ENCODE peak calls at places on chromosomes 11 and 22, in five cellular contexts. E is astrocyte of the spinal cord, Y is right atrium auricular region, P is choroid plexus epithelial cell, X is kidney epithelial cell. S is an unnamed sample.
A peak's percentile ranks its signal among the peaks of the same experiment; 100 is the strongest.

GRCh38 chr22:25366408-25366807 is 147.0 kb downstream of the CRYBB2 start:
- DNase-seq in E (no peak), Y (no peak), P (no peak), X (no peak), S (no peak)

GRCh38 chr11:92225563-92226308 is 1.1 kb downstream of the FAT3 start:
- DNase-seq in E (peak; percentile 26), Y (no peak), P (no peak), X (no peak), S (no peak)

GRCh38 chr11:14916403-14916802 is 24.4 kb upstream of the CYP2R1 start:
- DNase-seq in E (no peak), Y (no peak), P (no peak), X (no peak), S (no peak)

GRCh38 chr11:78731008-78731407 is 156.3 kb upstream of the NARS2 start:
- DNase-seq in E (no peak), Y (no peak), P (peak; percentile 35), X (no peak), S (no peak)

GRCh38 chr22:38097557-38098409 is 12.7 kb downstream of the BAIAP2L2 start:
- DNase-seq in E (no peak), Y (no peak), P (peak; percentile 54), X (no peak), S (no peak)

GRCh38 chr11:115695677-115696451 is 191.6 kb upstream of the CADM1 start:
- DNase-seq in E (no peak), Y (no peak), P (no peak), X (no peak), S (no peak)

GRCh38 chr11:45741582-45741981 is 63.4 kb upstream of the SLC35C1 start:
- DNase-seq in E (no peak), Y (no peak), P (no peak), X (no peak), S (no peak)

GRCh38 chr22:40270031-40270430 is 76.3 kb upstream of the ADSL start:
- DNase-seq in E (no peak), Y (no peak), P (no peak), X (no peak), S (no peak)

GRCh38 chr11:95325777-95326258 is 94.8 kb upstream of the SESN3 start:
- DNase-seq in E (no peak), Y (no peak), P (no peak), X (no peak), S (no peak)

GRCh38 chr11:95788921-95789505 is 569 bp downstream of the FAM76B start:
- DNase-seq in E (peak; percentile 46), Y (no peak), P (peak; percentile 54), X (no peak), S (no peak)

GRCh38 chr11:109046284-109046992 is 375.6 kb upstream of the C11orf87 start:
- DNase-seq in E (no peak), Y (no peak), P (no peak), X (no peak), S (no peak)

GRCh38 chr22:42725606-42726355 is 5.1 kb upstream of the A4GALT start:
- DNase-seq in E (no peak), Y (no peak), P (peak; percentile 48), X (no peak), S (no peak)

GRCh38 chr22:33380789-33381530 is 322.8 kb upstream of the SYN3 start:
- DNase-seq in E (peak; percentile 74), Y (no peak), P (peak; percentile 92), X (peak; percentile 42), S (peak; percentile 82)

GRCh38 chr11:72224587-72225410 is at the start of gene INPPL1:
- DNase-seq in E (peak; percentile 31), Y (peak; percentile 58), P (peak; percentile 54), X (no peak), S (no peak)

GRCh38 chr11:12411395-12411794 is 34.0 kb downstream of the PARVA start:
- DNase-seq in E (no peak), Y (no peak), P (no peak), X (no peak), S (no peak)

GRCh38 chr11:28838741-28839140 is 730.6 kb downstream of the METTL15 start:
- DNase-seq in E (peak; percentile 35), Y (no peak), P (peak; percentile 67), X (no peak), S (no peak)

GRCh38 chr22:22558071-22558971 is 744 bp downstream of the PRAME start:
- DNase-seq in E (no peak), Y (no peak), P (no peak), X (no peak), S (no peak)

GRCh38 chr11:113584371-113584770 is 109.2 kb upstream of the DRD2 start:
- DNase-seq in E (no peak), Y (no peak), P (no peak), X (no peak), S (no peak)

GRCh38 chr22:23196165-23196564 is 15.9 kb downstream of the BCR start:
- DNase-seq in E (no peak), Y (no peak), P (no peak), X (no peak), S (no peak)

GRCh38 chr22:23150762-23151161 is 5.5 kb downstream of the RAB36 start:
- DNase-seq in E (no peak), Y (no peak), P (no peak), X (no peak), S (no peak)

GRCh38 chr22:19567383-19568009 is 43.3 kb upstream of the CLDN5 start:
- DNase-seq in E (no peak), Y (no peak), P (no peak), X (no peak), S (no peak)

GRCh38 chr11:96817488-96817887 is 427.7 kb downstream of the JRKL start:
- DNase-seq in E (peak; percentile 0), Y (no peak), P (no peak), X (no peak), S (no peak)

GRCh38 chr11:62266558-62266957 is 3.4 kb upstream of the SCGB2A2 start:
- DNase-seq in E (no peak), Y (no peak), P (peak; percentile 3), X (no peak), S (no peak)

GRCh38 chr22:47540011-47540410 is 777.6 kb downstream of the TBC1D22A start:
- DNase-seq in E (no peak), Y (no peak), P (no peak), X (no peak), S (no peak)

GRCh38 chr11:113162590-113162961 is 151.8 kb upstream of the TTC12 start:
- DNase-seq in E (peak; percentile 20), Y (peak; percentile 80), P (peak; percentile 55), X (no peak), S (no peak)

GRCh38 chr11:15800121-15800800 is 556.1 kb downstream of the SOX6 start:
- DNase-seq in E (peak; percentile 94), Y (peak; percentile 64), P (peak; percentile 85), X (no peak), S (peak; percentile 64)

GRCh38 chr11:48019230-48019584 is 38.8 kb downstream of the PTPRJ start:
- DNase-seq in E (no peak), Y (no peak), P (no peak), X (no peak), S (no peak)

GRCh38 chr11:17932472-17932871 is 80.4 kb downstream of the SERGEF start:
- DNase-seq in E (no peak), Y (no peak), P (no peak), X (no peak), S (no peak)
- TF ChIP-seq CTCF in E (peak; percentile 8), Y (no peak), P (peak; percentile 33), X (peak; percentile 12), S (no peak)

GRCh38 chr11:122210378-122210995 is 94.5 kb upstream of the BLID start:
- DNase-seq in E (no peak), Y (no peak), P (no peak), X (no peak), S (no peak)

GRCh38 chr11:122207505-122207904 is 91.5 kb upstream of the BLID start:
- DNase-seq in E (peak; percentile 91), Y (no peak), P (peak; percentile 95), X (no peak), S (no peak)

GRCh38 chr11:122213111-122213510 is 97.1 kb upstream of the BLID start:
- DNase-seq in E (no peak), Y (no peak), P (no peak), X (no peak), S (no peak)

GRCh38 chr11:122207921-122208764 is 92.1 kb upstream of the BLID start:
- DNase-seq in E (no peak), Y (no peak), P (peak; percentile 93), X (no peak), S (peak; percentile 87)

GRCh38 chr11:122209619-122210377 is 93.8 kb upstream of the BLID start:
- DNase-seq in E (peak; percentile 89), Y (peak; percentile 90), P (peak; percentile 95), X (no peak), S (no peak)
- H3K4me3 ChIP-seq in E (no peak overlapping the region), Y (no peak overlapping the region), P (no peak overlapping the region), X (no peak overlapping the region), S (no peak overlapping the region)

GRCh38 chr11:130198964-130199363 is 39.4 kb downstream of the ST14 start:
- DNase-seq in E (no peak), Y (no peak), P (no peak), X (no peak), S (no peak)
- TF ChIP-seq CTCF in E (no peak), Y (no peak), P (peak; percentile 6), X (no peak), S (no peak)

DNA sequence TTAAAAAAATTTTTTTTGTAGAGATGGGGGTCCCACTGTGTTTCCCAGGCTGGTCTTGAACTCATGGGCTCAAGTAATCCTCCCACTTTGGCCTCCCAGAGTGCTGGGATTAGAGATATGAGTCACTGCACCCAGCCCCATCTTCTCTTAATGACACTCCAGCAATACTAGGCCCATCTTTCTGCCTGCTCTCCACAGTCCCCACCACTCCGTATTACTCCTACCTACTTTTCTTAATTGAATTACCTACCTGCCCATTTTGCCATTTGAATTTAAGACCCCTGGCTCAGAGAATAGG is 2.0 kb upstream of the STIM1 start:
- DNase-seq in E (no peak), Y (no peak), P (no peak), X (no peak), S (no peak)
- H3K4me3 ChIP-seq in E (no peak overlapping the region), Y (no peak overlapping the region), P (no peak overlapping the region), X (no peak overlapping the region), S (no peak overlapping the region)

DNA sequence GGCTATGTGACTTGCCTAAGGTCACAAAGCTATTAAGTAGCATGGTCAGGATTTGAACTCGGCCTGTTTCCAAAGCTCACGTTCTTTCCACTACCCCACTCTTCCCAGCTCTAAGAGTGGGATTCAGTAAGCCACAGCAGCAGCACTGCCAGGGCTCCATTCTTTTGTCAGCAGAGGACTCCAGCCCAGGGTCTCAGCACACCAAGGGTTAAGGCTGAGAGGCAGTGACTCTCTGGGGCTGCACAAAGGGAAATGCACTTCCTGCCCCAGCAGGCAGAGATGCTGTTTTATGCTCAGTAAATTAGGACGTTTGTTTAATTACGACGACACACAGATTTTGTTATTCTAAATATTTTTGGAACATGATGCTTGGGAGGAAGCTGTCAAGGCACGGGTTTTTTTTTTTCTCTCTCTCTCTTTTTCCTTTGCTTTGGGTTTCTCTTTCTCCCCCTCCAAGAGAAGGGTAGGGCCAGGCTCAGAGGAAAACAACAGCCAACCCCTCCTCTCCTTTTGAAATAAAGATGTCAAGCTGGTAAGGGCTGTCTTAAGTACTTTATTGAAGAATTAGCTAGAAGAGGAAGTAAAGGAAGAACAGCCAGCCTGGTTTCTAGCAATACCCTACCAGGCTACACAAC is 2.9 kb downstream of the MYH9 start:
- DNase-seq in E (peak; percentile 53), Y (no peak), P (no peak), X (no peak), S (no peak)
- TF ChIP-seq CTCF in E (no peak), Y (no peak), P (peak; percentile 17), X (no peak), S (no peak)

GRCh38 chr11:125166347-125166841 is 1.8 kb downstream of the PKNOX2 start:
- DNase-seq in E (peak; percentile 24), Y (no peak), P (peak; percentile 51), X (no peak), S (no peak)
- H3K4me3 ChIP-seq in E (peak overlapping the region; percentile 68), Y (peak overlapping the region; percentile 71), P (peak overlapping the region; percentile 80), X (peak overlapping the region; percentile 43), S (peak overlapping the region; percentile 6)

GRCh38 chr11:34072041-34072440 is 20.5 kb downstream of the CAPRIN1 start:
- DNase-seq in E (no peak), Y (no peak), P (no peak), X (no peak), S (no peak)
- TF ChIP-seq CTCF in E (no peak), Y (no peak), P (no peak), X (no peak), S (no peak)

S was measured in AG04449.